ENCODE peak calls at places on chromosomes 1 and 21, in four cellular contexts. A, K, Z and D are unnamed samples.

GRCh38 chr1:226973898-226974543 is 33.9 kb downstream of the COQ8A start:
- DNase-seq in A (no peak), K (no peak), Z (no peak), D (no peak)

GRCh38 chr1:26315874-26316850 is 1.6 kb upstream of the CD52 start:
- DNase-seq in A (peak), K (no peak), Z (no peak), D (peak)

GRCh38 chr1:221841291-221841982 is 99.5 kb upstream of the DUSP10 start:
- DNase-seq in A (no peak), K (no peak), Z (no peak), D (peak)

GRCh38 chr1:205286335-205286950 is 35.1 kb downstream of the NUAK2 start:
- DNase-seq in A (no peak), K (no peak), Z (no peak), D (peak)

GRCh38 chr1:93496520-93496919 is 48.6 kb downstream of the FNBP1L start:
- DNase-seq in A (no peak), K (no peak), Z (no peak), D (no peak)

GRCh38 chr1:44421374-44422028 is 16.4 kb downstream of the RNF220 start:
- DNase-seq in A (no peak), K (no peak), Z (no peak), D (no peak)

GRCh38 chr1:234782821-234783220 is 172.8 kb upstream of the IRF2BP2 start:
- DNase-seq in A (no peak), K (no peak), Z (no peak), D (peak)

GRCh38 chr21:26506951-26507350 is 66.1 kb downstream of the CYYR1 start:
- DNase-seq in A (no peak), K (no peak), Z (no peak), D (no peak)

GRCh38 chr1:219555802-219556201 is 57.1 kb downstream of the ZC3H11B start:
- DNase-seq in A (no peak), K (peak), Z (no peak), D (no peak)

GRCh38 chr1:112520166-112520565 is 11.4 kb downstream of the WNT2B start:
- DNase-seq in A (no peak), K (no peak), Z (no peak), D (peak)

GRCh38 chr1:112518186-112518585 is 9.4 kb downstream of the WNT2B start:
- DNase-seq in A (no peak), K (no peak), Z (no peak), D (no peak)

GRCh38 chr1:112524986-112525385 is 16.2 kb downstream of the WNT2B start:
- DNase-seq in A (no peak), K (no peak), Z (no peak), D (no peak)

GRCh38 chr1:112524251-112524650 is 15.5 kb downstream of the WNT2B start:
- DNase-seq in A (no peak), K (no peak), Z (no peak), D (no peak)

GRCh38 chr1:112522621-112523020 is 13.9 kb downstream of the WNT2B start:
- DNase-seq in A (no peak), K (no peak), Z (no peak), D (no peak)
- H3K4me3 ChIP-seq in A (no peak), K (no peak), Z (no peak), D (no peak)

GRCh38 chr1:31788138-31788824 is 24.1 kb upstream of the ADGRB2 start:
- DNase-seq in A (peak), K (peak), Z (peak), D (peak)
- TF ChIP-seq POLR2A in A (peak), K (peak), Z (no peak), D (no peak)

GRCh38 chr1:2392071-2392442 is 416 bp downstream of the RER1 start:
- DNase-seq in A (peak), K (no peak), Z (no peak), D (no peak)

GRCh38 chr1:2391385-2392070 is at the start of the genes MORN1 and RER1:
- DNase-seq in A (peak), K (peak), Z (peak), D (peak)

GRCh38 chr1:2389644-2390043 is 1.7 kb downstream of the MORN1 start:
- DNase-seq in A (no peak), K (no peak), Z (no peak), D (no peak)

GRCh38 chr1:2392686-2393085 is 1.0 kb downstream of the RER1 start:
- DNase-seq in A (peak), K (no peak), Z (no peak), D (no peak)

DNA sequence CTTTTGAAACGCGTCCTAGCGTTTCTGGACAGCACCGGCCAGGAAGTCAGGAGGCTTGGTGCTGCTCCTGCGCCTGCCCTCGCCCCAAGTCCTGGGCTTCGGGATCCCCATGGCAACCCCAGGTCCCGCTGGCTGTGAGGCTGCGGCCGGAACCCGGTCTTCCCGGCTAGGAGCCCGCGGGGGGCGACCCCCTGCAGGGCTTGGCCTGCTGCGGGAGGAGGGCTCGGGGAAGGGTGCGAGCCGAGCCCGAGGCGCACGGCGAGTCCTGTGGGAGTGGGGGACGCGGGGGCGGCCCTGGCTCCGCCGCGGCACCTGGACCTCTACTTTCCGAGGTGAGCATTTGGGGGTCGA is 345 bp downstream of the MORN1 start:
- DNase-seq in A (peak), K (no peak), Z (no peak), D (peak)
- TF ChIP-seq MAX in A (no peak), K (no peak), Z (no peak), D (no peak)

DNA sequence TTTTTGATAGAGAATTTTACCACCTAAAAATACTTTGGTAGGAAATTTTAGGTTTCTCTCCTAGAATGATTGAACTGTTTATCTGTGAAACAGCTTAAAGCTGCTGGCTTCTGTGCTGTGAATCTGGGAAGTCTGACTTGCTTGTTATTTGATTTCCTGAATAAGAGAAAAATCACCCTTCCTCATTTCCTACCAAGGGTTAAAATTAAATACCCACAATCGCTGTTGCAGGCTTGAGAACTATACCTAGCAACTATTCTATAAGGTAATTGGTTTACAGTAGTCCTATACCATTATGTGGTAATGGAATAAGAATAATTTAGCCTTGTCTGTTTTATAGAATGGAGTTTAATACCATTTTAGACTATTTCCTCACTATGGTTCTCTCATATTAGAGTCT is 198.8 kb upstream of the CACYBP start:
- DNase-seq in A (no peak), K (no peak), Z (no peak), D (no peak)
- H3K4me3 ChIP-seq in A (no peak), K (no peak), Z (no peak), D (no peak)

GRCh38 chr1:200895801-200896570 is 1.3 kb downstream of the INAVA start:
- DNase-seq in A (no peak), K (no peak), Z (no peak), D (peak)

GRCh38 chr1:200897188-200897710 is 2.5 kb downstream of the INAVA start:
- DNase-seq in A (no peak), K (no peak), Z (no peak), D (no peak)

GRCh38 chr1:200894712-200895447 is at the start of gene INAVA:
- DNase-seq in A (no peak), K (peak), Z (peak), D (no peak)

GRCh38 chr1:200895448-200895799 is 724 bp downstream of the INAVA start:
- DNase-seq in A (no peak), K (no peak), Z (no peak), D (no peak)

DNA sequence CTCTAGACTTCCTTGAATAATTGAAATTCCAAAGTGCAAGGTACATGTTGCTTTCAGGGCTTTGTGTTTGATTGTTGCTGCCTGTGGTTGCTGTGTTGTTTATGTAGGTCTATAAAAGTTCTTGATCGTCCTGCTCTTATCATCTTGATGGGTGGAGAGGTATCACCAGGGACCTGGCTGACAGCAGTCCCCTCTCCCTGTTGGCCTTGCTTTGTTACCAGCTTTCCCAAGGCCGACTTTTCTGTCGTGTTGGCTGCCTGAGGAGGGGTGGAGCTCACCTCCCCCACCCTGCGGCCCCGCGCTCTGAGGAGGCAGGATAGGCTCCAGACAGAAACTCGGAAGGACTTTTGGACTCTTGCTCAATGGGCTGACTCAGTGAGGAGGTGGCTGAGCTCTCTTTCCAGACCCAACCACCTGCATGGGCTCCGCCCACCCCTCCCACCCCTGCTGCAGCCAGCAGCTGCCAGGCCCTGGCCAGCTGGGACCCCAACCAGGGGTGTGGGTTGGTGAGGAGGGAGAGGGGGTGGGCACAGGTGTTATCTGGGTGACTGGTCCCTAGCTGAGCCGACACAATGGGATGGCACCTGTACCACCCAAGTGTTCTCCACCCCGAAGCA is 2.0 kb downstream of the INAVA start:
- DNase-seq in A (no peak), K (peak), Z (peak), D (peak)
- TF ChIP-seq POLR2A in A (no peak), K (peak), Z (no peak), D (no peak)

GRCh38 chr1:36542962-36543515 is 60.3 kb upstream of the CSF3R start:
- DNase-seq in A (peak), K (no peak), Z (no peak), D (peak)
- TF ChIP-seq MAX in A (no peak), K (no peak), Z (no peak), D (no peak)

GRCh38 chr1:172323666-172324065 is 96.8 kb upstream of the C1orf105 start:
- DNase-seq in A (no peak), K (no peak), Z (no peak), D (no peak)

GRCh38 chr1:172325562-172325961 is 94.9 kb upstream of the C1orf105 start:
- DNase-seq in A (no peak), K (peak), Z (peak), D (no peak)

GRCh38 chr1:172321429-172321828 is 99.1 kb upstream of the C1orf105 start:
- DNase-seq in A (no peak), K (peak), Z (no peak), D (no peak)

GRCh38 chr1:172320723-172321122 is 99.8 kb upstream of the C1orf105 start:
- DNase-seq in A (no peak), K (no peak), Z (no peak), D (no peak)

DNA sequence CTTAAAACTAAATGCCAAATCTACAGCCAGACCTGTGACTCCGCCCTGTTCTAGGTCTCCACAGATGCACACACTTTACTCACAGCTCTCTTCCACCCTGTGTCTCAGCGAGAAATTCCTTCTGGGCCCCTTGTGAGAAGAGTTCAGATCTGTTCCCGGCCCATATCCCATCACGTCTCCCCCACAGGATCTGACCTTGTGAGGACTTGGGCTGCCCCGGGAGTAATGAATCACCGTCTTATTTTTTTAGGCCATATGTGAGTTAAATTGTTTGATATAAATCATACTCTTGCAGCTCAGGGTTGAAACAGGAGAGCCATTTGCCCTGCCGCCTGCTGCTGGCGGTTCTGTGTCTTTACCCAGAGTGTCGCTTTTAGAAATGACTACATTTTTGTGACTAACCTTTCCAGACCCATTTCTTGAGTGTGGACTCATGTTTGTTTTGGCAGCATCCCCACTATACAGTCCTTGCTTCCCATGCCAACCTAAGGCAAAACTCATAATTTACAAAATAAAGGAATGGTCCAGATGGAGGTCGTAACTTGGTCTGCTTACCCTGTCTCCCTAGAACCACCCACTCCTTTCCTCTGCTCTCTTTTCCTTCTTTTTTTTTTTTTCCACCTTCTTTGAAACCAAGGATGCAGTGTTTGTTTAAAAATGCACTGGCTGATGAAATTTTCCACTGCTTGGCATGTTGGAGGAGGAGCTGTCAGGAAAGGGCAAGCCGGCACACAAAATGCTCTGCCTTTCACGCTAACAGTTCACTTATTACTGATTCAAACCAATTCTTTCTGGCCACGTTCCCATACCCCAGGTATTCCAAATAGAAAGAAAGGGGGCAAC is 98.0 kb upstream of the C1orf105 start:
- DNase-seq in A (no peak), K (peak), Z (no peak), D (no peak)
- H3K4me3 ChIP-seq in A (no peak), K (peak), Z (no peak), D (no peak)

DNA sequence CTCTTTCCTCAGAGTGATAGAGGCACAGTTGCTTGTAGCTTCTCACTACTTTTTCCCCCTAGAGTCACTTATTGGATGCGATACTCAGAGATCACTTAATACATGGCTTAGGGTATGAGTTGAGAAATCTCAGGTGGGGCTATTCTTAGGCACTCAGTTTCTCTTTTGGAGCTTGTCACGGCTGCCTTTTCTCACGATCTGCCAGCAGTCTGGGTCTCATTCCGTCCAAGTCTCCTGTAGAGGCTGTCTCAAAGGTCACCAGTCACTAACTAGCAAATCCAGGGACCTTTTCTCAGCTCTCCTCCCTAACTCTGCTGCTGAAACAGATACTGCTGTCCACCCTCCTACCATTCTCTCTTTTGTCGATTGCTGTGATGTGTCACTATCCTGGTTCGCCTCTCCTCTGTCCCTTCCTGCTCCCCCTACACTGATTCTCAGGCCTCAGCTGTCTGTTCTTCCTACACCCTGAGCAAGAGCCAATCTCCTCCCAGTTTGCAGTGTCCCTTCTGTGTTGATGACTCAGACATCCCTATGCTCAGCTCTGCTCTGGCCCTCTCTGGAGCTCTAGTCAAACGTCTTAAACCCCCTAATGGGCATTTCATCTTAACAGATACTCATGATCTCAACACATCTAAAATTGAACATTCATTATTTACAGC is 12.4 kb downstream of the ATP1A2 start:
- DNase-seq in A (peak), K (peak), Z (no peak), D (peak)
- TF ChIP-seq POLR2A in A (no peak), K (no peak), Z (no peak), D (no peak)

GRCh38 chr1:69373520-69373919 is 194.2 kb upstream of the LRRC7 start:
- DNase-seq in A (no peak), K (no peak), Z (no peak), D (no peak)
- TF ChIP-seq MAX in A (no peak), K (no peak), Z (no peak), D (no peak)